ENCODE peak calls at places on chromosomes 5 and 9, in six cellular contexts. J is K562, H is NB4, Z is A549, X is GM12878, F is endothelial cell of umbilical vein. K is an unnamed sample.

GRCh38 chr9:121963542-121963995 is 129.5 kb downstream of the TTLL11 start:
- DNase-seq in H (peak), X (no peak), J (no peak), Z (no peak), F (peak), K (no peak)

GRCh38 chr9:120872775-120873502 is 4.0 kb downstream of the PHF19 start:
- DNase-seq in Z (no peak), J (no peak), H (no peak), X (no peak), F (no peak), K (no peak)

GRCh38 chr5:127515693-127516440 is 1.6 kb upstream of the PRRC1 start:
- DNase-seq in J (no peak), Z (no peak), F (no peak), H (no peak), X (no peak), K (peak)

GRCh38 chr5:95870105-95870672 is 47.7 kb upstream of the GLRX start:
- DNase-seq in J (no peak), H (peak), X (peak), F (peak), Z (no peak), K (peak)

GRCh38 chr9:98605116-98605515 is 103.6 kb downstream of the GABBR2 start:
- DNase-seq in X (no peak), J (no peak), H (no peak), Z (no peak), F (no peak), K (no peak)

GRCh38 chr5:15535938-15536337 is 36.0 kb downstream of the FBXL7 start:
- DNase-seq in H (no peak), Z (no peak), J (no peak), F (no peak), X (no peak), K (no peak)

GRCh38 chr5:159682623-159683022 is 233.7 kb upstream of the ADRA1B start:
- DNase-seq in F (no peak), X (no peak), Z (peak), H (peak), J (no peak), K (no peak)

GRCh38 chr9:126523621-126524111 is 90.1 kb upstream of the LMX1B start:
- DNase-seq in J (no peak), X (no peak), Z (no peak), F (no peak), H (peak), K (no peak)

GRCh38 chr5:81393430-81393782 is 528 bp downstream of the ACOT12 start:
- DNase-seq in H (no peak), Z (no peak), F (no peak), J (no peak), X (no peak), K (no peak)

GRCh38 chr5:143569213-143569663 is 165.8 kb upstream of the NR3C1 start:
- DNase-seq in H (no peak), X (no peak), J (no peak), F (no peak), Z (no peak), K (peak)

GRCh38 chr5:72353046-72353445 is 32.9 kb downstream of the PTCD2 start:
- DNase-seq in F (no peak), Z (peak), J (no peak), X (no peak), H (no peak), K (no peak)

GRCh38 chr5:176368726-176369125 is 3.4 kb downstream of the ARL10 start:
- DNase-seq in Z (no peak), H (no peak), J (no peak), F (no peak), X (no peak), K (no peak)

GRCh38 chr9:97502222-97502983 is 937 bp downstream of the TMOD1 start:
- DNase-seq in X (no peak), F (no peak), J (peak), Z (no peak), H (no peak), K (no peak)

GRCh38 chr5:38714240-38714639 is 131.6 kb upstream of the OSMR start:
- DNase-seq in X (no peak), H (no peak), J (no peak), Z (no peak), F (no peak), K (no peak)

DNA sequence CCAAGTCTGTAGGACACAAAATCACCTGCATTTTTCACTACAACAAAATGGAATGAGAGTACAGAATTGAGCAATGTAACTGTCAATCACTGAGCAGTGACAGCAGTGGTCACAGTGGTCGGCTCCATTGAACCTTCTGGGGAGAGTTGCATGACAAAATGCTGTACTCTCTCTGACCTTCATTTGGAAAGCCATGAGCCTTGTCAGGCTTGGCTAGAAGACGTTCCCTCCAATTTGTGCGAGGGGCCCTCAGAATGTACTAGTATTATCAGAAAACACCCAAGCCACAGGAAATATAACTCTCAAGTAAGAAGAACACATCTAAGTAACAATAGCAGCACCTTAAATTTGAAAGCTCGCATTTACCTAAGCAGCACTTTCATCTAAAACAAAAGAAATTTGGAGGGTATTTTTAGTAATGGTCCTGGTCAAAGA is 425.6 kb upstream of the MEF2C start:
- DNase-seq in F (no peak), X (peak), J (peak), Z (no peak), H (no peak), K (no peak)
- TF ChIP-seq MYC in F (no peak), X (no peak), J (no peak), Z (no peak), H (no peak), K (no peak)

GRCh38 chr5:92371171-92371888 is 988.2 kb upstream of the ARRDC3 start:
- DNase-seq in X (no peak), H (no peak), F (no peak), Z (no peak), J (no peak), K (no peak)
- TF ChIP-seq MYC in X (no peak), H (no peak), F (no peak), Z (no peak), J (no peak), K (no peak)

GRCh38 chr5:132873119-132873929 is at the start of gene LEAP2:
- DNase-seq in J (peak), Z (peak), H (no peak), X (no peak), F (no peak), K (peak)

GRCh38 chr5:132877466-132877865 is 4.0 kb downstream of the LEAP2 start:
- DNase-seq in Z (no peak), J (no peak), X (no peak), F (no peak), H (no peak), K (no peak)

GRCh38 chr5:132873930-132874271 is 433 bp downstream of the LEAP2 start:
- DNase-seq in X (no peak), F (no peak), J (no peak), H (no peak), Z (no peak), K (no peak)

GRCh38 chr5:132876020-132876759 is 2.7 kb downstream of the LEAP2 start:
- DNase-seq in J (no peak), F (no peak), Z (no peak), X (no peak), H (no peak), K (no peak)

DNA sequence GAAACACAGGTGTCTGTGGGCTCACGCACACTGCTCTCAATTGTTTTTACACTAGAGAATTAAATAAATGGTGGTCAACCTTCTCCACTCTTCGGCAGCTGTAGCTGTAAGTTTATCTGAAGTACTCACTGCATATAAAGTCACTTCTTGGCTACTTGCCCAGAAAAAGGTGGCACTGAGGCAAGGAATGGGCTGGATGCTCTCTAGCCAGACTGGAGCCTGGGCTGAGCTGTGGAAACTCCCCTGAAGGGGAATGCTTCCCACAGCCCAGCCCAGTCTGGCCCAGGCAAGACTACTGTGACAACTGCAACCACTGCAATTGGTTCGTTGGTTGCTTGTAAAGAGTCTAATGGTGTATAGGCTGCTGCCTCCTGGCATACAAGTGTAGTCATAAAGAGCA is 4.5 kb downstream of the LEAP2 start:
- DNase-seq in F (no peak), H (no peak), Z (no peak), X (no peak), J (peak), K (no peak)
- TF ChIP-seq MYC in F (no peak), H (no peak), Z (no peak), X (no peak), J (no peak), K (no peak)

GRCh38 chr5:57655228-57655627 is 172.6 kb upstream of the ACTBL2 start:
- DNase-seq in J (no peak), X (no peak), F (no peak), H (no peak), Z (no peak), K (no peak)

GRCh38 chr5:57653636-57654290 is 171.2 kb upstream of the ACTBL2 start:
- DNase-seq in J (no peak), X (no peak), Z (no peak), H (no peak), F (no peak), K (no peak)

GRCh38 chr5:57651127-57651526 is 168.5 kb upstream of the ACTBL2 start:
- DNase-seq in H (no peak), F (no peak), X (no peak), J (no peak), Z (no peak), K (no peak)

GRCh38 chr5:57650360-57651069 is 167.9 kb upstream of the ACTBL2 start:
- DNase-seq in F (peak), X (peak), Z (peak), J (peak), H (peak), K (peak)
- TF ChIP-seq MYC in F (no peak), X (no peak), Z (no peak), J (no peak), H (no peak), K (peak)

GRCh38 chr5:173283318-173284288 is 44.6 kb downstream of the STC2 start:
- DNase-seq in J (peak), H (peak), X (no peak), F (peak), Z (peak), K (peak)
- TF ChIP-seq MYC in J (peak), H (no peak), X (no peak), F (peak), Z (peak), K (peak)

DNA sequence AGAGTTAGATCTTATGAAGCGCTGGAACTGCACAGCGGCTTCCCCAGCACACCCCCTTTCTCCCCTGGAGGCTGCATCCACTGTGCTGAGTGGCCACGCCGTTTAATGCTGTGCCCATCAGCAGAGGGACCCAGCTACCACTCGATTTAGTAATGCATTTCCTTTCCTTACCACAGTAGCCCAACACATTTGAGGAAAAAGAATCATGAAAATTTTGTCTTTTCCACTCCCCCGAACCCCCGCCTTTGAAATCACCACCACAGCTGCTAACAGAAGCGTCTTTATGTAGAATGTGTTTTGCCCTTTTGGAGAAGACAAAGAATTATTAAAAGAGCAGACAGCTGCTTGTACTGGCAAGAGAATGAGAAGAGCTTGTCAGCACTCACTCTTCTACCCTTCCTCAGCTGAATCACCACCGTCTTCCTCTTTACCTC is 73.2 kb downstream of the ACER2 start:
- DNase-seq in Z (no peak), X (no peak), H (no peak), F (no peak), J (no peak), K (no peak)
- TF ChIP-seq MYC in Z (no peak), X (no peak), H (no peak), F (no peak), J (no peak), K (no peak)

DNA sequence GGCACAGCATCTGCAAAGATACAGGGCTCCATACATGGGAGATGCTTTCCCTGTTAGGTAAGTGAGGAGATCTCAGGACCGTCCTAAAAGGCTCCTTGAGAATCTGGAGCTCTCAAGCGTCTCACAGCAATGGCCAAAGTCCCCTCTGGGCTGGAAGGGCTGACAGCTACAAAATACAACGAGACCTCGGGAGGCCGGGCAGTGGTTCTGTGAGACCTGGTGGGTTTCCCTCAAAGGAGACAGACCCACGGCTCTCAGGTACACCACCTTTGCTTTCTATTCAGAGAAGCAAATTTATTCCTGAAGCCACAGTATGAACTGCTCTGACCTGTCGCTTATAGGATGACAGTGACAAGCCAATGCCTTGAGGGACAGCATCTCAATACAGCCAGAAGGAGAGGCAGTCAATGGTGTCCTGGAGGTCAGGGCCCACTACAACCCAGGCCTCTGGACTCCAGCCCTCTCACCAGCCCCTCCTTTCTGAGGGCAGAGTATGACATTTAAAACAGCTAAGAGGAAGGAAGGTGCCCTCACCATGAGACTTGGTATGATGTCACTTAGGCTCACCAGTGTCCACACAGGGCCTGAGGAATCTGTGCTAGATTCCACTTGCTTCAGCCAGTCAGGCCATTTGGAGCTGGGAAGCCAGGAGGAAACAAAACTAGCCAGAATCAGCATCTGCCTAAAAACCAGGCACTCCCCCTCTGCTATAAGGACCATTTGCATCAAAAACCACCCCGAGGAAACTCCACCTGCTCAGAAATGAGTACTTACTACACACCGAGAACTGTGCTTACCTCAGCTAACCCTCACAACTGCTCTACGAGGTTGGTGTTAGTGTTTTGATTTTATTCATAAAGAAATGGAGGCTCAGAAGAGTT is 86.5 kb upstream of the FSTL4 start:
- DNase-seq in Z (no peak), X (peak), H (no peak), J (no peak), F (no peak), K (no peak)
- TF ChIP-seq MYC in Z (no peak), X (no peak), H (no peak), J (no peak), F (no peak), K (no peak)